ENCODE peak calls at places on chromosomes 3 and 15, in seven cellular contexts. W, R, O, Z, L, F and D are unnamed samples.
A peak's percentile ranks its signal among the peaks of the same experiment; 100 is the strongest.

GRCh38 chr15:38795471-38796245 is 231.0 kb upstream of the RASGRP1 start:
- DNase-seq in W (no peak), R (no peak), O (no peak), Z (no peak), L (no peak), F (no peak), D (no peak)

GRCh38 chr3:182179631-182180030 is 467.9 kb downstream of the SOX2 start:
- DNase-seq in W (no peak), R (no peak), O (no peak), Z (no peak), L (no peak), F (no peak), D (no peak)

GRCh38 chr3:8988791-8989558 is 25.7 kb upstream of the RAD18 start:
- DNase-seq in W (no peak), R (no peak), O (no peak), Z (no peak), L (no peak), F (peak; percentile 78), D (no peak)

GRCh38 chr3:35624698-35625097 is 14.6 kb upstream of the ARPP21 start:
- DNase-seq in W (no peak), R (no peak), O (no peak), Z (no peak), L (no peak), F (no peak), D (no peak)

GRCh38 chr15:99708563-99708962 is 24.7 kb downstream of the LYSMD4 start:
- DNase-seq in W (peak; percentile 86), R (no peak), O (peak; percentile 92), Z (peak; percentile 70), L (peak; percentile 77), F (peak; percentile 96), D (no peak)

GRCh38 chr15:51735611-51736010 is 1.8 kb downstream of the LYSMD2 start:
- DNase-seq in W (no peak), R (no peak), O (no peak), Z (no peak), L (no peak), F (no peak), D (no peak)

GRCh38 chr3:30826381-30827061 is 67.9 kb downstream of the GADL1 start:
- DNase-seq in W (no peak), R (no peak), O (no peak), Z (no peak), L (no peak), F (no peak), D (no peak)

GRCh38 chr3:15726043-15726442 is 71.7 kb downstream of the ANKRD28 start:
- DNase-seq in W (no peak), R (no peak), O (no peak), Z (peak; percentile 35), L (no peak), F (no peak), D (no peak)

GRCh38 chr15:74245342-74245931 is 9.3 kb downstream of the CCDC33 start:
- DNase-seq in W (no peak), R (no peak), O (no peak), Z (no peak), L (no peak), F (no peak), D (peak; percentile 69)

GRCh38 chr3:147113293-147114045 is 292.9 kb downstream of the ZIC4 start:
- DNase-seq in W (no peak), R (no peak), O (no peak), Z (peak; percentile 40), L (no peak), F (no peak), D (no peak)

GRCh38 chr3:144497452-144497851 is 525.8 kb downstream of the DIPK2A start:
- DNase-seq in W (no peak), R (no peak), O (no peak), Z (no peak), L (no peak), F (no peak), D (no peak)

GRCh38 chr15:100902436-100903190 is 16.5 kb upstream of the LRRK1 start:
- DNase-seq in W (peak; percentile 78), R (peak; percentile 30), O (peak; percentile 82), Z (peak; percentile 77), L (peak; percentile 65), F (peak; percentile 94), D (no peak)

GRCh38 chr15:29690765-29691475 is 131.3 kb downstream of the TJP1 start:
- DNase-seq in W (no peak), R (no peak), O (peak; percentile 62), Z (no peak), L (no peak), F (peak; percentile 80), D (no peak)

GRCh38 chr3:187368765-187369450 is 723 bp downstream of the RTP4 start:
- DNase-seq in W (no peak), R (no peak), O (no peak), Z (peak; percentile 28), L (no peak), F (no peak), D (no peak)

GRCh38 chr3:101189786-101190185 is 130.6 kb downstream of the IMPG2 start:
- DNase-seq in W (no peak), R (no peak), O (no peak), Z (no peak), L (no peak), F (no peak), D (no peak)

GRCh38 chr15:65375871-65376552 is 1.8 kb downstream of the IGDCC3 start:
- DNase-seq in W (no peak), R (no peak), O (peak; percentile 45), Z (no peak), L (no peak), F (no peak), D (no peak)

GRCh38 chr3:124599147-124599765 is 131.0 kb upstream of the UMPS start:
- DNase-seq in W (no peak), R (no peak), O (no peak), Z (no peak), L (no peak), F (no peak), D (no peak)

GRCh38 chr3:24494616-24495333 is at the start of gene THRB:
- DNase-seq in W (peak; percentile 85), R (no peak), O (peak; percentile 64), Z (no peak), L (peak; percentile 79), F (peak; percentile 95), D (peak; percentile 80)

GRCh38 chr3:174270841-174271240 is 588.3 kb upstream of the NAALADL2 start:
- DNase-seq in W (no peak), R (no peak), O (no peak), Z (peak; percentile 2), L (no peak), F (no peak), D (no peak)

GRCh38 chr15:87619161-87619960 is 637.2 kb downstream of the NTRK3 start:
- DNase-seq in W (no peak), R (no peak), O (no peak), Z (peak; percentile 20), L (no peak), F (no peak), D (no peak)

GRCh38 chr3:48415251-48415953 is 14.5 kb downstream of the PLXNB1 start:
- DNase-seq in W (peak; percentile 25), R (no peak), O (no peak), Z (no peak), L (no peak), F (no peak), D (no peak)
- TF ChIP-seq CTCF in W (no peak), R (peak; percentile 25), O (no peak), Z (peak; percentile 29), L (no peak), F (no peak), D (no peak)

DNA sequence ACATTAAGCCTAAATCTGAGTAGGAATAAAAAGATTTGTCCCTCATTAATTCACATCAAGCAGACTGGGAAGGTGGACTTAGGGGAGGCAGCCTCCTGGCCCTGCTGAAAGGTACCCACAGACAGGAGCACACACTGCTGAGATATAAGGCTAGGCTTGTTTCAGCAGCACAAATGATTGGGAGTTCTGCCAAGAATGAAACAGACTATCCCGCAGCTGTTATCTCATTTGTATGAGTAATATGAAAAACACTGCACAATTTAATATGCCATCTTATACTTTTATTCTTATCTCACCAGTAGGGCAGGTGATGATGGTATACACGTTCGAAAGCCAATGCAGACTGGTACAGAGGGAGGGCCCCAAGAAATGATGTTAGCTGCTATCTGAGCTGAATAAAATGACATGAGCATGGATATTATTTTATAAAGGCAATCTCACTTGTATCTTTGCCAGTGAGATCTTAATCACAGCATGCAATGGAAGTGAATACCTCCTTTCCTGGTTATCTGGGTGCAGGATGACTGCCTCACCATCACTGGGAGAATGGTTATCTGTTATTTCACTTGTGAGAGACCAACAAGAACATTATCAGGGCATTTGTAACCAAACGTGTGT is 258.7 kb upstream of the PPP2R3A start:
- DNase-seq in W (no peak), R (no peak), O (no peak), Z (peak; percentile 8), L (no peak), F (no peak), D (no peak)
- TF ChIP-seq CTCF in W (no peak), R (no peak), O (no peak), Z (no peak), L (no peak), F (no peak), D (no peak)

GRCh38 chr3:126732281-126733060 is 28.4 kb downstream of the CHCHD6 start:
- DNase-seq in W (no peak), R (no peak), O (no peak), Z (no peak), L (no peak), F (peak; percentile 34), D (no peak)

GRCh38 chr3:126742057-126742456 is 38.0 kb downstream of the CHCHD6 start:
- DNase-seq in W (no peak), R (no peak), O (no peak), Z (no peak), L (no peak), F (peak; percentile 26), D (no peak)

GRCh38 chr3:126734324-126734723 is 30.3 kb downstream of the CHCHD6 start:
- DNase-seq in W (no peak), R (no peak), O (no peak), Z (no peak), L (no peak), F (peak; percentile 20), D (no peak)

GRCh38 chr3:126733061-126733430 is 29.0 kb downstream of the CHCHD6 start:
- DNase-seq in W (no peak), R (no peak), O (no peak), Z (no peak), L (no peak), F (peak; percentile 43), D (no peak)

DNA sequence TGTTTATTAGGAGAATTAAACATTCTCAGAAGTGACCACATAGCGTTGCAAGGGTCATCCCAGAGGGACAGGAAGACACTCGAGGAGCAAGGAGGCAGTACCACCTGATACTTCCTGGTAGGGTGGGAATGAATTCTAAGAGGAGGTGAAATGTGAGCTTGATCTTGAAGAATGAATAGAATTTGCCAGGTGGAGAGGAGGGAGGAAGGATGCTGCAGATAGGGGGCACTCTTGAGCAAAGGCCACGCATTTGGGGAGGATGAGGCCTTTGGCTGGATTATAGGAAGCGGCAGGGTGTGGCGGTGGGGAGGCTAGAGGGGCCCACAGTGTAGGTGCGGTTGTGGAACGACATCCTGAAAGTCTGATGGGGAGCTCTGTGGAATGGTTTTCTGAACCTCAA is 33.5 kb downstream of the CHCHD6 start:
- DNase-seq in W (no peak), R (no peak), O (no peak), Z (no peak), L (no peak), F (peak; percentile 13), D (no peak)
- TF ChIP-seq CTCF in W (no peak), R (peak; percentile 58), O (no peak), Z (peak; percentile 27), L (no peak), F (no peak), D (no peak)

GRCh38 chr3:103609472-103609871 is 1174.7 kb downstream of the ZPLD1 start:
- DNase-seq in W (no peak), R (no peak), O (no peak), Z (no peak), L (no peak), F (no peak), D (no peak)
- TF ChIP-seq CTCF in W (no peak), R (no peak), O (peak; percentile 6), Z (no peak), L (no peak), F (no peak), D (no peak)